ENCODE peak calls at places on chromosome 12, in six cellular contexts. One of them, this sample, is unnamed.

GRCh38 chr12:95661360-95661759 is 110.1 kb upstream of the USP44 start:
- DNase-seq in endodermal cell: no peak
- DNase-seq in MM.1S: no peak
- DNase-seq in SK-N-SH: no peak
- DNase-seq in NT2/D1: no peak
- DNase-seq in HCT116: no peak
- DNase-seq in this sample: no peak

GRCh38 chr12:101414533-101415119 is 7.1 kb upstream of the ARL1 start:
- DNase-seq in endodermal cell: peak; percentile 74
- DNase-seq in MM.1S: peak; percentile 75
- DNase-seq in SK-N-SH: peak; percentile 52
- DNase-seq in NT2/D1: peak; percentile 57
- DNase-seq in HCT116: peak; percentile 73
- DNase-seq in this sample: peak; percentile 24

GRCh38 chr12:131390408-131391100 is 320.3 kb upstream of the SFSWAP start:
- DNase-seq in endodermal cell: peak; percentile 93
- DNase-seq in MM.1S: peak; percentile 8
- DNase-seq in SK-N-SH: no peak
- DNase-seq in NT2/D1: peak; percentile 35
- DNase-seq in HCT116: peak; percentile 3
- DNase-seq in this sample: no peak

GRCh38 chr12:96026331-96026730 is 9.1 kb downstream of the LTA4H start:
- DNase-seq in endodermal cell: no peak
- DNase-seq in MM.1S: no peak
- DNase-seq in SK-N-SH: no peak
- DNase-seq in NT2/D1: no peak
- DNase-seq in HCT116: no peak
- DNase-seq in this sample: no peak

GRCh38 chr12:109523071-109523470 is 45.6 kb downstream of the UBE3B start:
- DNase-seq in endodermal cell: peak; percentile 43
- DNase-seq in MM.1S: no peak
- DNase-seq in SK-N-SH: peak; percentile 82
- DNase-seq in NT2/D1: no peak
- DNase-seq in HCT116: no peak
- DNase-seq in this sample: no peak

GRCh38 chr12:98745578-98746391 is 100.7 kb downstream of the APAF1 start:
- DNase-seq in endodermal cell: peak; percentile 73
- DNase-seq in MM.1S: no peak
- DNase-seq in SK-N-SH: peak; percentile 48
- DNase-seq in NT2/D1: no peak
- DNase-seq in HCT116: no peak
- DNase-seq in this sample: no peak

GRCh38 chr12:18242380-18243089 is 18.8 kb upstream of the PIK3C2G start:
- DNase-seq in endodermal cell: no peak
- DNase-seq in MM.1S: no peak
- DNase-seq in SK-N-SH: no peak
- DNase-seq in NT2/D1: no peak
- DNase-seq in HCT116: no peak
- DNase-seq in this sample: no peak

GRCh38 chr12:92585106-92585775 is 117.5 kb upstream of the PLEKHG7 start:
- DNase-seq in endodermal cell: no peak
- DNase-seq in MM.1S: no peak
- DNase-seq in SK-N-SH: no peak
- DNase-seq in NT2/D1: no peak
- DNase-seq in HCT116: no peak
- DNase-seq in this sample: no peak

GRCh38 chr12:51028811-51029146 is 2.6 kb upstream of the SLC11A2 start:
- DNase-seq in endodermal cell: no peak
- DNase-seq in MM.1S: no peak
- DNase-seq in SK-N-SH: no peak
- DNase-seq in NT2/D1: no peak
- DNase-seq in HCT116: no peak
- DNase-seq in this sample: no peak

GRCh38 chr12:56007892-56008471 is 10.9 kb downstream of the SUOX start:
- DNase-seq in endodermal cell: no peak
- DNase-seq in MM.1S: no peak
- DNase-seq in SK-N-SH: no peak
- DNase-seq in NT2/D1: no peak
- DNase-seq in HCT116: no peak
- DNase-seq in this sample: no peak

GRCh38 chr12:52179396-52179973 is 12.3 kb downstream of the KRT80 start:
- DNase-seq in endodermal cell: no peak
- DNase-seq in MM.1S: no peak
- DNase-seq in SK-N-SH: no peak
- DNase-seq in NT2/D1: no peak
- DNase-seq in HCT116: no peak
- DNase-seq in this sample: no peak
- H3K9ac ChIP-seq in endodermal cell: no peak overlapping the region
- H3K9ac ChIP-seq in MM.1S: no peak overlapping the region
- H3K9ac ChIP-seq in SK-N-SH: no peak overlapping the region
- H3K9ac ChIP-seq in NT2/D1: no peak overlapping the region
- H3K9ac ChIP-seq in HCT116: no peak overlapping the region
- H3K9ac ChIP-seq in this sample: no peak overlapping the region

GRCh38 chr12:79886917-79887519 is 47.9 kb downstream of the PPP1R12A start:
- DNase-seq in endodermal cell: no peak
- DNase-seq in MM.1S: peak; percentile 63
- DNase-seq in SK-N-SH: peak; percentile 6
- DNase-seq in NT2/D1: no peak
- DNase-seq in HCT116: peak; percentile 41
- DNase-seq in this sample: peak; percentile 70

GRCh38 chr12:79884401-79885006 is 50.4 kb downstream of the PPP1R12A start:
- DNase-seq in endodermal cell: no peak
- DNase-seq in MM.1S: no peak
- DNase-seq in SK-N-SH: no peak
- DNase-seq in NT2/D1: no peak
- DNase-seq in HCT116: no peak
- DNase-seq in this sample: no peak

GRCh38 chr12:79883216-79883615 is 51.7 kb downstream of the PPP1R12A start:
- DNase-seq in endodermal cell: no peak
- DNase-seq in MM.1S: no peak
- DNase-seq in SK-N-SH: no peak
- DNase-seq in NT2/D1: no peak
- DNase-seq in HCT116: no peak
- DNase-seq in this sample: no peak

GRCh38 chr12:79887912-79888311 is 47.0 kb downstream of the PPP1R12A start:
- DNase-seq in endodermal cell: no peak
- DNase-seq in MM.1S: no peak
- DNase-seq in SK-N-SH: no peak
- DNase-seq in NT2/D1: no peak
- DNase-seq in HCT116: no peak
- DNase-seq in this sample: no peak

GRCh38 chr12:79885956-79886490 is 48.9 kb downstream of the PPP1R12A start:
- DNase-seq in endodermal cell: no peak
- DNase-seq in MM.1S: no peak
- DNase-seq in SK-N-SH: no peak
- DNase-seq in NT2/D1: no peak
- DNase-seq in HCT116: no peak
- DNase-seq in this sample: no peak
- H3K9ac ChIP-seq in endodermal cell: no peak overlapping the region
- H3K9ac ChIP-seq in MM.1S: no peak overlapping the region
- H3K9ac ChIP-seq in SK-N-SH: no peak overlapping the region
- H3K9ac ChIP-seq in NT2/D1: no peak overlapping the region
- H3K9ac ChIP-seq in HCT116: no peak overlapping the region
- H3K9ac ChIP-seq in this sample: peak overlapping the region; percentile 32

GRCh38 chr12:57224973-57225679 is 4.4 kb upstream of the SHMT2 start:
- DNase-seq in endodermal cell: peak; percentile 97
- DNase-seq in MM.1S: peak; percentile 89
- DNase-seq in SK-N-SH: no peak
- DNase-seq in NT2/D1: no peak
- DNase-seq in HCT116: no peak
- DNase-seq in this sample: no peak
- H3K9ac ChIP-seq in endodermal cell: no peak overlapping the region
- H3K9ac ChIP-seq in MM.1S: no peak overlapping the region
- H3K9ac ChIP-seq in SK-N-SH: no peak overlapping the region
- H3K9ac ChIP-seq in NT2/D1: no peak overlapping the region
- H3K9ac ChIP-seq in HCT116: no peak overlapping the region
- H3K9ac ChIP-seq in this sample: no peak overlapping the region

GRCh38 chr12:123289911-123290310 is 18.3 kb upstream of the CDK2AP1 start:
- DNase-seq in endodermal cell: no peak
- DNase-seq in MM.1S: no peak
- DNase-seq in SK-N-SH: no peak
- DNase-seq in NT2/D1: no peak
- DNase-seq in HCT116: no peak
- DNase-seq in this sample: no peak

GRCh38 chr12:123288751-123289346 is 17.2 kb upstream of the CDK2AP1 start:
- DNase-seq in endodermal cell: no peak
- DNase-seq in MM.1S: no peak
- DNase-seq in SK-N-SH: no peak
- DNase-seq in NT2/D1: no peak
- DNase-seq in HCT116: no peak
- DNase-seq in this sample: no peak

GRCh38 chr12:123286997-123287396 is 15.3 kb upstream of the CDK2AP1 start:
- DNase-seq in endodermal cell: peak; percentile 59
- DNase-seq in MM.1S: no peak
- DNase-seq in SK-N-SH: no peak
- DNase-seq in NT2/D1: no peak
- DNase-seq in HCT116: no peak
- DNase-seq in this sample: no peak

GRCh38 chr12:123282111-123282510 is 10.5 kb upstream of the CDK2AP1 start:
- DNase-seq in endodermal cell: peak; percentile 53
- DNase-seq in MM.1S: no peak
- DNase-seq in SK-N-SH: no peak
- DNase-seq in NT2/D1: no peak
- DNase-seq in HCT116: no peak
- DNase-seq in this sample: no peak

DNA sequence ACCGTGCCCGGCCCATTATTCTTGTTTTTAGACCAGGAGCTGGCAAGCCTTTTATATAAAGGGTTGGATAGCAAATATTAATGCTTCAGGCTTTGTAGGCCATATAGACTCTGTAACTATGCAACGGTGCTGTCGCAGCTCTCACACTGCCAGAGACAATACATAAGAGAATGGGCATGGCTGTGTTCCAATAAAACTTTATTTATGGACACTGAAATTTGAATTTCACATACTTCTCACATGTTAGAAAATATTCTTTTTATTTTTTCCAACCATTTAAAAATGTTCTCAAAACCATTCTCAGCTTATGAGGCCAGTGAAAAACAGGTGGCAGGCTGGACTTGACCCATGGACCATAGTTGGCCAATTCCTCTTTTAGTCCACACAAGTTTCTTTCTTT is 13.0 kb upstream of the CDK2AP1 start:
- DNase-seq in endodermal cell: no peak
- DNase-seq in MM.1S: no peak
- DNase-seq in SK-N-SH: no peak
- DNase-seq in NT2/D1: no peak
- DNase-seq in HCT116: no peak
- DNase-seq in this sample: no peak
- H3K9ac ChIP-seq in endodermal cell: no peak overlapping the region
- H3K9ac ChIP-seq in MM.1S: no peak overlapping the region
- H3K9ac ChIP-seq in SK-N-SH: no peak overlapping the region
- H3K9ac ChIP-seq in NT2/D1: no peak overlapping the region
- H3K9ac ChIP-seq in HCT116: no peak overlapping the region
- H3K9ac ChIP-seq in this sample: no peak overlapping the region

GRCh38 chr12:121224591-121224990 is 14.7 kb downstream of the P2RX4 start:
- DNase-seq in endodermal cell: no peak
- DNase-seq in MM.1S: no peak
- DNase-seq in SK-N-SH: peak; percentile 11
- DNase-seq in NT2/D1: no peak
- DNase-seq in HCT116: no peak
- DNase-seq in this sample: no peak

GRCh38 chr12:121222847-121223246 is 12.9 kb downstream of the P2RX4 start:
- DNase-seq in endodermal cell: no peak
- DNase-seq in MM.1S: no peak
- DNase-seq in SK-N-SH: no peak
- DNase-seq in NT2/D1: no peak
- DNase-seq in HCT116: no peak
- DNase-seq in this sample: no peak

GRCh38 chr12:121226399-121226798 is 16.5 kb downstream of the P2RX4 start:
- DNase-seq in endodermal cell: no peak
- DNase-seq in MM.1S: no peak
- DNase-seq in SK-N-SH: no peak
- DNase-seq in NT2/D1: no peak
- DNase-seq in HCT116: no peak
- DNase-seq in this sample: no peak

GRCh38 chr12:121223947-121224285 is 14.0 kb downstream of the P2RX4 start:
- DNase-seq in endodermal cell: no peak
- DNase-seq in MM.1S: no peak
- DNase-seq in SK-N-SH: peak; percentile 30
- DNase-seq in NT2/D1: no peak
- DNase-seq in HCT116: no peak
- DNase-seq in this sample: no peak

GRCh38 chr12:121223283-121223946 is 13.5 kb downstream of the P2RX4 start:
- DNase-seq in endodermal cell: peak; percentile 88
- DNase-seq in MM.1S: no peak
- DNase-seq in SK-N-SH: peak; percentile 58
- DNase-seq in NT2/D1: no peak
- DNase-seq in HCT116: no peak
- DNase-seq in this sample: no peak
- H3K9ac ChIP-seq in endodermal cell: no peak overlapping the region
- H3K9ac ChIP-seq in MM.1S: no peak overlapping the region
- H3K9ac ChIP-seq in SK-N-SH: no peak overlapping the region
- H3K9ac ChIP-seq in NT2/D1: no peak overlapping the region
- H3K9ac ChIP-seq in HCT116: no peak overlapping the region
- H3K9ac ChIP-seq in this sample: no peak overlapping the region

GRCh38 chr12:30200864-30201263 is 417.1 kb upstream of the TMTC1 start:
- DNase-seq in endodermal cell: no peak
- DNase-seq in MM.1S: no peak
- DNase-seq in SK-N-SH: peak; percentile 46
- DNase-seq in NT2/D1: no peak
- DNase-seq in HCT116: no peak
- DNase-seq in this sample: no peak
- H3K9ac ChIP-seq in endodermal cell: no peak overlapping the region
- H3K9ac ChIP-seq in MM.1S: no peak overlapping the region
- H3K9ac ChIP-seq in SK-N-SH: no peak overlapping the region
- H3K9ac ChIP-seq in NT2/D1: no peak overlapping the region
- H3K9ac ChIP-seq in HCT116: no peak overlapping the region
- H3K9ac ChIP-seq in this sample: no peak overlapping the region

DNA sequence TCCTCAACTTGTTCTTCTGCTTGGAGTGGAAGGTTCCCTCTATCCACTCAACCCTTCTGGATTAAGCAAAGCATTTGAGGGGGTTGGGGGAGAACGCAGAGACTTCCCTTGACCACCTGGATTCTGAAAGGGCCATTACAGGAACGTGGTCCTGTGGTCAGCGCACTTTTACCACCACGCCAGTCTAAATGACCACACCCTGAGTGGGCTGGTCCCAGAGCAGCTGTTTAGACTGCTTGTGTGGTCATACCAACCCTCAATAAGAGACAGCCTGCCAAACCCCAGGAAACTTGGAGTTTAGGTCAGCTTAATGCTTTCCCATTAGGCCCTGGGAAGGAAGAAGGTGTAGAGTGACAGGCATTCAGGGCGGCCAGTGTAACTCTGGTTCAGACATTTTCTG is 165.5 kb upstream of the ATP2B1 start:
- DNase-seq in endodermal cell: no peak
- DNase-seq in MM.1S: no peak
- DNase-seq in SK-N-SH: no peak
- DNase-seq in NT2/D1: no peak
- DNase-seq in HCT116: no peak
- DNase-seq in this sample: no peak
- H3K9ac ChIP-seq in endodermal cell: no peak overlapping the region
- H3K9ac ChIP-seq in MM.1S: no peak overlapping the region
- H3K9ac ChIP-seq in SK-N-SH: no peak overlapping the region
- H3K9ac ChIP-seq in NT2/D1: no peak overlapping the region
- H3K9ac ChIP-seq in HCT116: no peak overlapping the region
- H3K9ac ChIP-seq in this sample: no peak overlapping the region

DNA sequence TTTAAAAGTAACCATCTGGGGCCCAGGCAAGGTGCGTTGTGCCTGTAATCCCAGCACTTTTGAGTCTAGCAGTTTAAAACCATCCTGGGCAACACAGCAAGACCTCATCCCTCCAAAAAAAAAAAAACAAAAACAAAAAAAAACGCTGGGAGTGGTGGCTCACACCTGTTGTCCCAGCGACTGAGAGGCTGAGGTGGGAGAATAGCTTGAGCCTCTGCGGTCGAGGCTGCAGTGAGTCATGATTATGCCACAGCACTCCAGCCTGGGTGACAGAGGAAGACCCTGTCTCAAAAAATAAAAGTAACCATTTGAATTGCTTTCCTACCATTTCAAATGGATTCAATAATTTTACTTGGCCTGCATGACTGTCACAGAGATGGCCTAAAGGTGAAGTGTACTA is 186.5 kb upstream of the ATP2B1 start:
- DNase-seq in endodermal cell: no peak
- DNase-seq in MM.1S: no peak
- DNase-seq in SK-N-SH: no peak
- DNase-seq in NT2/D1: no peak
- DNase-seq in HCT116: no peak
- DNase-seq in this sample: no peak
- H3K9ac ChIP-seq in endodermal cell: no peak overlapping the region
- H3K9ac ChIP-seq in MM.1S: no peak overlapping the region
- H3K9ac ChIP-seq in SK-N-SH: no peak overlapping the region
- H3K9ac ChIP-seq in NT2/D1: no peak overlapping the region
- H3K9ac ChIP-seq in HCT116: no peak overlapping the region
- H3K9ac ChIP-seq in this sample: no peak overlapping the region

This sample was measured in SK-N-MC.